ENCODE peak calls at places on chromosomes 5 and 9, in nine cellular contexts. E is RWPE2; D is uterus; C is dorsolateral prefrontal cortex; P is epithelial cell of esophagus; J is esophagus muscularis mucosa; B is A673; S is NB4; A is naive thymus-derived CD4-positive, alpha-beta T cell. O is an unnamed sample.

GRCh38 chr9:95605826-95606555 is 89.2 kb upstream of the PTCH1 start:
- DNase-seq in E (no peak), D (no peak), C (no peak), P (no peak), J (no peak), B (peak), S (no peak), A (no peak), O (no peak)

GRCh38 chr9:82295177-82295576 is 306.6 kb downstream of the SPATA31D1 start:
- DNase-seq in E (no peak), D (no peak), C (no peak), P (no peak), J (no peak), B (no peak), S (no peak), A (no peak), O (no peak)

GRCh38 chr9:118321823-118322222 is 617.6 kb downstream of the TLR4 start:
- DNase-seq in E (no peak), D (no peak), C (no peak), P (no peak), J (no peak), B (no peak), S (no peak), A (no peak), O (no peak)

GRCh38 chr9:8822667-8823025 is 1023.1 kb upstream of the DMAC1 start:
- DNase-seq in E (no peak), D (no peak), C (no peak), P (no peak), J (no peak), B (no peak), S (no peak), A (no peak), O (no peak)

GRCh38 chr9:93899609-93900435 is 55.3 kb downstream of the BARX1 start:
- DNase-seq in E (no peak), D (no peak), C (peak), P (no peak), J (no peak), B (no peak), S (no peak), A (no peak), O (peak)

GRCh38 chr5:65790371-65791163 is 68.6 kb downstream of the NLN start:
- DNase-seq in E (no peak), D (no peak), C (no peak), P (no peak), J (peak), B (peak), S (peak), A (no peak), O (no peak)

GRCh38 chr9:100595391-100596199 is 17.7 kb downstream of the CAVIN4 start:
- DNase-seq in E (no peak), D (no peak), C (no peak), P (peak), J (no peak), B (peak), S (peak), A (no peak), O (peak)

GRCh38 chr5:174284873-174285272 is 239.4 kb downstream of the NSG2 start:
- DNase-seq in E (no peak), D (no peak), C (no peak), P (no peak), J (no peak), B (no peak), S (no peak), A (no peak), O (no peak)

GRCh38 chr9:120750421-120750820 is 36.2 kb upstream of the MEGF9 start:
- DNase-seq in E (no peak), D (no peak), C (no peak), P (no peak), J (no peak), B (no peak), S (no peak), A (no peak), O (no peak)

GRCh38 chr9:71743217-71743705 is 25.1 kb downstream of the CEMIP2 start:
- DNase-seq in E (no peak), D (no peak), C (no peak), P (no peak), J (no peak), B (no peak), S (no peak), A (no peak), O (peak)

GRCh38 chr9:135884328-135885035 is 22.9 kb downstream of the CAMSAP1 start:
- DNase-seq in E (peak), D (no peak), C (no peak), P (peak), J (no peak), B (no peak), S (no peak), A (no peak), O (peak)

GRCh38 chr5:150162142-150162513 is 4.5 kb upstream of the CDX1 start:
- DNase-seq in E (no peak), D (no peak), C (no peak), P (no peak), J (no peak), B (no peak), S (peak), A (no peak), O (no peak)

GRCh38 chr9:93174976-93175375 is 9.0 kb upstream of the WNK2 start:
- DNase-seq in E (no peak), D (no peak), C (no peak), P (no peak), J (no peak), B (no peak), S (peak), A (no peak), O (no peak)

GRCh38 chr9:27227192-27227591 is 69.8 kb downstream of the EQTN start:
- DNase-seq in E (no peak), D (no peak), C (no peak), P (peak), J (no peak), B (no peak), S (peak), A (no peak), O (no peak)

GRCh38 chr5:127011151-127011550 is 19.2 kb downstream of the MARCHF3 start:
- DNase-seq in E (no peak), D (no peak), C (no peak), P (peak), J (no peak), B (no peak), S (no peak), A (no peak), O (peak)

GRCh38 chr5:144332265-144332664 is 161.6 kb downstream of the KCTD16 start:
- DNase-seq in E (no peak), D (no peak), C (no peak), P (peak), J (no peak), B (peak), S (no peak), A (no peak), O (no peak)

GRCh38 chr5:6359941-6360683 is 18.2 kb downstream of the MED10 start:
- DNase-seq in E (no peak), D (no peak), C (no peak), P (no peak), J (no peak), B (no peak), S (peak), A (no peak), O (no peak)

GRCh38 chr5:119578937-119579336 is 50.4 kb upstream of the FAM170A start:
- DNase-seq in E (no peak), D (no peak), C (no peak), P (peak), J (no peak), B (peak), S (peak), A (no peak), O (no peak)

DNA sequence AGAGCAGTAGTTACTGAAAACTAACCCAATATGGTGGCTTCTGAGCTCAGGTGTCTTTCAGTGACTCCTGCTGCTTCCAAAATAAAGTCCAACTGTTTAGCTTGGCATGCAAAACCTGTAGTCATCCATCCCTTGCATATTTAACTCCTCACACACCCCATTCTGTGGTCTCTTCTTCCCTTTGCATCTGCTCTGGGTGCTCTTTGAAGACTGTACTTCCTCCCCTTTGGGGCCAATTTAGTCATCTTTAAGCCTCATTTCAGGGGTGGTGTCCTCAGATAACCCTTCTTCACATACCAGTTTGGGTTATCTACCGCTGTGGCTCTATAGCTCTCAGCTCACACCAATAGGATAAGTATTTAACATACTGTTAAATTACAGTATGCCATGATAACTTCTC is 209.9 kb upstream of the DMRT1 start:
- DNase-seq in E (no peak), D (no peak), C (no peak), P (peak), J (no peak), B (no peak), S (peak), A (no peak), O (peak)
- H3K4me3 ChIP-seq in E (no peak), D (no peak), C (no peak), P (no peak), J (no peak), B (no peak), S (peak), A (no peak), O (no peak)

DNA sequence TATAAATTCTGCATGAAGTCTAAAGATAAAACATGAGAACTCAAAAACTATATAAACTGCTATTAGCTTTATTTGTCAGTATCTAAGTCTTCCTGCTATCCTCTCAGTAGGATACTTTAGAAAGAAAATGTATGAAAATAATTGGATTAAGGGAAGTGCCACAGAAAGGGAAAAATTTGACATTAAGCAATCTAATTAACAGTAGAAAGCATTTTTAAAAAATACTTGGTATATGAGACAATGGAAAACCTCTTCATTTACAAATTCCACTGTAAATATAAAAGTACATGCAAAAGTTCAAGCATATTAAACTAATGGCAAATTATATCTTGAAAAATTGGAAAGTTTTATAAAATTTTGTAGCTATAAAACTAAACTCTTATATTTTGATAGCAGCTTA is 518.6 kb upstream of the NUDT12 start:
- DNase-seq in E (no peak), D (no peak), C (no peak), P (no peak), J (no peak), B (peak), S (no peak), A (no peak), O (no peak)
- H3K4me3 ChIP-seq in E (no peak), D (no peak), C (no peak), P (no peak), J (no peak), B (no peak), S (no peak), A (no peak), O (no peak)

DNA sequence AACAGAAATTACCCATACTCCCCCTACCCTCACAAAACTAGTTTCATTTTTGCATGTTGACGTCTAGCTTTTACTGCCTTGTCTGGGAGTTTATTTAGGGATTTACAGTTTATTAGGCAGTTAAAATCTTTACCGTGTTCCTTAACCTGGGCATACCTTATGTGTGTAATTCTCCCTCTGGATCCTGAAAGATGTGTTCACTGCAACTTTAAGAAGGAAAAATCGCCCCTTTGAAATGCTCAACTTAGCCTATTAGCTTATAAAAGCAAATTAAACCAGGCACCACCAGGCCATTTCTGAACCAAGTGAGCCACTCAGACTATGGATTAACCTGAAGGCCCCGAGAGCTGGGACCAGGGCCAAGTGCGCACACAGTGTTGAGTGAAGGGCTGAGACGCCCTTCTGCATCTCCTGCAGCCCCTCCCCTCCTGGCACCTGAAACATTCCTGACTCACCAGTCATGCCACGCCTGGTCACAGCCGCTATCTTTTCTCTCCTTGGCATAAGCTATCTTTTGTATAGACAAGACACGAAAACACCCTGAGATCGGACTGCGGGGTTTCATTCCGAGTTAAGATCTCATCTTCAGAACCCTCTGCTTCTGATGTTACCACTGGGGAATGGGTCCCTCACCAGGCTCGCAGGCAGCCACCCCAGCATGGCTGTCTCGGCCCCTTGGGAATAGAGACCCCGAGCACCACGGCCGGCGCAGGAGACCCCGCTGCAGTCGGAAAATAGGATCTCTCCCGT is 111.9 kb downstream of the ROR2 start:
- DNase-seq in E (peak), D (peak), C (no peak), P (peak), J (no peak), B (peak), S (no peak), A (no peak), O (peak)
- H3K4me3 ChIP-seq in E (no peak), D (peak), C (no peak), P (peak), J (peak), B (no peak), S (no peak), A (no peak), O (no peak)

GRCh38 chr9:105128908-105129307 is 115.5 kb upstream of the SLC44A1 start:
- DNase-seq in E (no peak), D (no peak), C (no peak), P (no peak), J (no peak), B (no peak), S (no peak), A (no peak), O (no peak)

GRCh38 chr9:105129731-105130130 is 114.7 kb upstream of the SLC44A1 start:
- DNase-seq in E (no peak), D (no peak), C (no peak), P (no peak), J (no peak), B (no peak), S (no peak), A (no peak), O (no peak)

GRCh38 chr9:105132006-105132405 is 112.4 kb upstream of the SLC44A1 start:
- DNase-seq in E (no peak), D (no peak), C (no peak), P (no peak), J (no peak), B (no peak), S (no peak), A (no peak), O (no peak)

GRCh38 chr9:105126233-105126632 is 118.2 kb upstream of the SLC44A1 start:
- DNase-seq in E (no peak), D (no peak), C (no peak), P (no peak), J (no peak), B (no peak), S (no peak), A (no peak), O (peak)

DNA sequence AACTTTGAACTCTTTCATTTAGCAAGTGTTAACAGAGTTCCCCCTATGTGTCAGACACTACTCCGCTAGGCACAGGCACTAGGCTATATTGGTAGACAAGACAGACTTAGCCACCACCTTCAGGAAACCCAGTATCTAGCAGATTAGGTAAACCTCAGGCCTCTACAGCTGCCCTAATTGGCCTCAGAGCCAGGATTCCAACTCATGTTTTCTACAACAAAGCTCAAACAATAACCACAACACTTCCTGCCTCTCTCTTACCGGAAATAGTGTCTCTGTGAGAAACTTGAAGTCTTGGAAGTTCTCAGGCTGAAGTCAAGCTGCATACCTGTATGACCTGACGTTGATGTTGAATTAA is 116.6 kb upstream of the SLC44A1 start:
- DNase-seq in E (no peak), D (no peak), C (no peak), P (peak), J (no peak), B (no peak), S (peak), A (peak), O (no peak)
- H3K4me3 ChIP-seq in E (no peak), D (no peak), C (no peak), P (no peak), J (no peak), B (no peak), S (no peak), A (no peak), O (no peak)

DNA sequence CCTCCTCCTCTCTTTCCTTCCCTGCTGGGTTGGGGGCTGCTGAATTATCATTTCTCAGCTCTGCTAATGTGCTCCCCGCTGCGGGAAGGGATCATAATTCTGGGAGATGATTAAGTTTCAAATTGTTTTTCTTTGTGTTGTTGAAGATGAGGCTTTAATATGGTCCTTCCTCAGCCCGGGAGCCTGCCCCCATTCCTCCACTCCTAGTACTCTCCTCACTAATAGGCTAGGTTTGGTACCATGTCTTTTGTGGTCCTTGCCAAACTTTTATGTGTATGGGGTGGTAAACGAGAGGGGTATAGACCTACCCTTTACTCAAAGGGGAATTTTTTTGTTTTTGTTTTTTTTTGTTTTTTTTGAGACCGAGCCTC is 5.7 kb upstream of the PCDH1 start:
- DNase-seq in E (no peak), D (no peak), C (no peak), P (no peak), J (no peak), B (no peak), S (no peak), A (no peak), O (peak)
- H3K4me3 ChIP-seq in E (no peak), D (no peak), C (peak), P (no peak), J (no peak), B (no peak), S (no peak), A (no peak), O (no peak)

GRCh38 chr5:111942214-111942613 is 185.2 kb upstream of the NREP start:
- DNase-seq in E (no peak), D (no peak), C (no peak), P (no peak), J (no peak), B (no peak), S (no peak), A (no peak), O (no peak)
- H3K4me3 ChIP-seq in E (no peak), D (no peak), C (no peak), P (no peak), J (no peak), B (no peak), S (no peak), A (no peak), O (no peak)

GRCh38 chr9:19490269-19490668 is 81.5 kb downstream of the ACER2 start:
- DNase-seq in E (no peak), D (no peak), C (no peak), P (no peak), J (no peak), B (no peak), S (no peak), A (no peak), O (no peak)

GRCh38 chr9:19493845-19494244 is 85.0 kb downstream of the ACER2 start:
- DNase-seq in E (no peak), D (no peak), C (no peak), P (no peak), J (no peak), B (no peak), S (no peak), A (no peak), O (no peak)

GRCh38 chr9:19495186-19496028 is 86.6 kb downstream of the ACER2 start:
- DNase-seq in E (no peak), D (no peak), C (no peak), P (no peak), J (peak), B (no peak), S (no peak), A (no peak), O (no peak)

GRCh38 chr9:19492775-19493173 is 84.0 kb downstream of the ACER2 start:
- DNase-seq in E (no peak), D (no peak), C (no peak), P (no peak), J (no peak), B (no peak), S (no peak), A (no peak), O (no peak)

DNA sequence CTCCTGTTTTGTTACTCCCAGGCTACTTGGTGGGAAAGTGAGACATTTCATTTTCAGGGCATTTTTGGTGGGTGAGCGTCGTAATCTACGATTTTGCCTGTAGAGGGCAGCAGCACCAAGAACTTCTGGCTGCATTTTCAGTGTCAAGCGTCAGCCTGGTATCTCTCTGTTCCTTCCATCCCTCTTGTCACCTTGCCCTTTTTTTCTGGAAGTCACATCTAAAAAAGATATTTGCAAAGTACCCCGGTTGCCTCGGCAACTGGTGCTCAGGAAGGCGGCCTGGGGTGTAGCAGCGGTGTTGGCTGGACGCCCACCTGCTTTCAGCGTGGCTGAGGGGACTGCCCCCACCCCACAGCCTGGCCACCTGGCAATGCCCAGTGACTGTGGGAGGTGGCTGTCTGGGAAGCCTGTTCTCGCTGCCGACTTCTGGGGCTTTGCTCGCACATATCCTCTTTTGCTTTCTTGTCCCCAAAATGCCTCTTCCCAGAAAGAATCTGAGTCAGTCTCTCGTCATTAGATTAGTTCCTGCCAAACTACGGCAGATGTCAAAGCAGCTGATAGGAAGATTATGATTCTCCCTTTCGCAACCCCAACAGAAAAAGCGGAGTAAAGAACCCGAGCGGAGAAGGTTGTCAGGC is 84.5 kb downstream of the ACER2 start:
- DNase-seq in E (no peak), D (peak), C (peak), P (peak), J (no peak), B (peak), S (peak), A (no peak), O (peak)
- H3K4me3 ChIP-seq in E (no peak), D (peak), C (peak), P (no peak), J (peak), B (no peak), S (no peak), A (peak), O (peak)

GRCh38 chr9:77293949-77294348 is 116.6 kb downstream of the VPS13A start:
- DNase-seq in E (no peak), D (no peak), C (no peak), P (no peak), J (no peak), B (no peak), S (no peak), A (no peak), O (no peak)

GRCh38 chr9:77291714-77292113 is 114.4 kb downstream of the VPS13A start:
- DNase-seq in E (no peak), D (no peak), C (no peak), P (peak), J (no peak), B (peak), S (peak), A (no peak), O (peak)

GRCh38 chr9:77284616-77285015 is 107.3 kb downstream of the VPS13A start:
- DNase-seq in E (no peak), D (no peak), C (no peak), P (no peak), J (no peak), B (no peak), S (no peak), A (no peak), O (no peak)

GRCh38 chr9:77290373-77290772 is 113.0 kb downstream of the VPS13A start:
- DNase-seq in E (no peak), D (no peak), C (no peak), P (no peak), J (no peak), B (no peak), S (no peak), A (no peak), O (no peak)
- H3K4me3 ChIP-seq in E (no peak), D (no peak), C (no peak), P (no peak), J (no peak), B (no peak), S (no peak), A (no peak), O (no peak)

GRCh38 chr9:137620581-137620980 is 1.8 kb downstream of the EHMT1 start:
- DNase-seq in E (no peak), D (no peak), C (no peak), P (no peak), J (no peak), B (no peak), S (no peak), A (no peak), O (peak)
- H3K4me3 ChIP-seq in E (no peak), D (no peak), C (no peak), P (no peak), J (peak), B (peak), S (no peak), A (peak), O (no peak)